ENCODE peak calls at places on chromosomes 4 and X, in eight cellular contexts. K is endothelial cell of umbilical vein, V is fibroblast of lung, M is GM23248, U is HCT116, J is trophoblast cell, E is mesendoderm, T is GM12878. X is an unnamed sample.

GRCh38 chr4:36446275-36446674 is 164.9 kb downstream of the DTHD1 start:
- DNase-seq in K (no peak), V (no peak), M (no peak), U (no peak), J (no peak), E (no peak), T (no peak), X (no peak)

GRCh38 chrX:53882331-53882730 is 161.9 kb downstream of the PHF8 start:
- DNase-seq in K (no peak), V (peak; percentile 79), M (peak; percentile 13), U (no peak), J (peak; percentile 73), E (peak; percentile 68), T (no peak), X (no peak)

GRCh38 chr4:143406523-143406922 is 69.8 kb downstream of the GAB1 start:
- DNase-seq in K (peak; percentile 94), V (peak; percentile 96), M (peak; percentile 36), U (no peak), J (no peak), E (no peak), T (no peak), X (peak; percentile 60)

GRCh38 chr4:126727461-126727860 is 905.3 kb upstream of the INTU start:
- DNase-seq in K (peak; percentile 52), V (peak; percentile 28), M (peak; percentile 44), U (no peak), J (no peak), E (no peak), T (no peak), X (no peak)

GRCh38 chr4:94551616-94552564 is 100.1 kb downstream of the PDLIM5 start:
- DNase-seq in K (peak; percentile 91), V (peak; percentile 48), M (peak; percentile 51), U (no peak), J (no peak), E (no peak), T (no peak), X (no peak)

GRCh38 chrX:39456894-39457600 is 640.7 kb downstream of the BCOR start:
- DNase-seq in K (no peak), V (no peak), M (peak; percentile 8), U (no peak), J (no peak), E (no peak), T (no peak), X (no peak)

GRCh38 chrX:56764153-56764974 is 35.3 kb downstream of the NBDY start:
- DNase-seq in K (peak; percentile 64), V (peak; percentile 76), M (peak; percentile 75), U (peak; percentile 19), J (peak; percentile 93), E (peak; percentile 78), T (peak; percentile 99), X (peak; percentile 89)

GRCh38 chr4:64682481-64682880 is 273.2 kb upstream of the TECRL start:
- DNase-seq in K (no peak), V (no peak), M (no peak), U (no peak), J (no peak), E (no peak), T (no peak), X (no peak)

GRCh38 chrX:56564921-56565861 is 1.8 kb downstream of the UBQLN2 start:
- DNase-seq in K (no peak), V (no peak), M (peak; percentile 45), U (no peak), J (peak; percentile 66), E (peak; percentile 7), T (no peak), X (peak; percentile 21)

GRCh38 chrX:66728818-66729271 is 90.0 kb upstream of the EDA2R start:
- DNase-seq in K (peak; percentile 39), V (peak; percentile 33), M (peak; percentile 83), U (no peak), J (peak; percentile 61), E (peak; percentile 76), T (no peak), X (peak; percentile 62)

GRCh38 chrX:151729056-151729725 is 5.4 kb upstream of the CNGA2 start:
- DNase-seq in K (no peak), V (no peak), M (no peak), U (no peak), J (no peak), E (no peak), T (no peak), X (no peak)

GRCh38 chrX:68872171-68872570 is 43.4 kb downstream of the EFNB1 start:
- DNase-seq in K (no peak), V (no peak), M (no peak), U (no peak), J (no peak), E (no peak), T (no peak), X (peak; percentile 48)

GRCh38 chr4:73250642-73251041 is 8.0 kb downstream of the ANKRD17 start:
- DNase-seq in K (no peak), V (no peak), M (no peak), U (no peak), J (no peak), E (no peak), T (no peak), X (no peak)

GRCh38 chrX:77617206-77617605 is 168.8 kb downstream of the ATRX start:
- DNase-seq in K (no peak), V (no peak), M (no peak), U (no peak), J (no peak), E (no peak), T (no peak), X (no peak)

GRCh38 chr4:78971326-78971725 is 32.1 kb upstream of the PAQR3 start:
- DNase-seq in K (no peak), V (no peak), M (peak; percentile 1), U (no peak), J (no peak), E (no peak), T (no peak), X (no peak)

GRCh38 chr4:105902550-105903262 is 7.4 kb downstream of the NPNT start:
- DNase-seq in K (no peak), V (no peak), M (no peak), U (no peak), J (no peak), E (no peak), T (no peak), X (no peak)

DNA sequence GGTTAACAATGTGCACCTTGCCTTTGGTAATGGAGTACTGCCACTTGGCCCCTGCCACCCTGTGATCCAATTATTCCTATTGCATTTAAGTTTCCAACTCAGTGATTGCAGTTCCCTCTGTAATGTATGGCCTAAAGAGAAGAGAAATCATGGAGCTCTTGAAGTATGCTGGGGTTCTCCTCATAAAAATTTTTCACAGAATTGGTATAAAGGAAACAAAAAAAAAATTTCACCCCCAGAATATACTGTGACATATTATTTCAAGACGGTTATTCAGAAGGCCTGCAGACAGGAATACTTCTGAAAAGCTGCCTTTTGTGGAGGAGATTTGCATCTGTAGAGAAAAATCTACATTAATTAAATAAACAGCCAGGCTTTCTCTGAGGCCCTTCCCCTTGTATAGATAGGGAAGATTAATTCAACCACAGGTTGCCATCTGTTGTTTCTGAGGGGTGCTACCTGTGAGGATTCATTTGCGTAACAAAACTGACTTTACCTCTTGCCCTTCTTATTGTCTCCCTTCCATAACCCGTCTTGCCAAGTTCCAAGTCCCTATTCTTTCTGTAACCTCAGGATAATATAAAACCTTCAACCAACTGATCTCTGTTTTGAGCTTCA is 94.8 kb upstream of the LANCL3 start:
- DNase-seq in K (no peak), V (no peak), M (no peak), U (no peak), J (no peak), E (no peak), T (no peak), X (no peak)
- H3K9ac ChIP-seq in K (no peak overlapping the region), V (no peak overlapping the region), M (no peak overlapping the region), U (no peak overlapping the region), J (no peak overlapping the region), E (no peak overlapping the region), T (no peak overlapping the region), X (no peak overlapping the region)

GRCh38 chrX:104135677-104136076 is 21.1 kb downstream of the SLC25A53 start:
- DNase-seq in K (no peak), V (peak; percentile 22), M (no peak), U (no peak), J (no peak), E (no peak), T (no peak), X (no peak)
- H3K36me3 ChIP-seq in K (no peaks in the 10 kb centered on the region), V (no peaks in the 10 kb centered on the region), M (no peaks in the 10 kb centered on the region), U (no peaks in the 10 kb centered on the region), J (peaks cover 2% of the 10 kb centered on the region), E (no peaks in the 10 kb centered on the region), T (no peaks in the 10 kb centered on the region), X (no peaks in the 10 kb centered on the region)

GRCh38 chrX:30787012-30787411 is 102.0 kb downstream of the TAB3 start:
- DNase-seq in K (no peak), V (no peak), M (no peak), U (no peak), J (no peak), E (no peak), T (no peak), X (no peak)

GRCh38 chrX:30794497-30794896 is 94.6 kb downstream of the TAB3 start:
- DNase-seq in K (no peak), V (no peak), M (no peak), U (no peak), J (no peak), E (no peak), T (no peak), X (no peak)

GRCh38 chrX:30793075-30793766 is 95.8 kb downstream of the TAB3 start:
- DNase-seq in K (no peak), V (no peak), M (no peak), U (no peak), J (no peak), E (no peak), T (no peak), X (no peak)

GRCh38 chrX:30793767-30794103 is 95.3 kb downstream of the TAB3 start:
- DNase-seq in K (no peak), V (no peak), M (no peak), U (no peak), J (no peak), E (no peak), T (no peak), X (no peak)

GRCh38 chrX:30791296-30792278 is 97.5 kb downstream of the TAB3 start:
- DNase-seq in K (no peak), V (no peak), M (no peak), U (no peak), J (no peak), E (no peak), T (no peak), X (no peak)
- H3K9ac ChIP-seq in K (no peak overlapping the region), V (no peak overlapping the region), M (no peak overlapping the region), U (no peak overlapping the region), J (no peak overlapping the region), E (no peak overlapping the region), T (no peak overlapping the region), X (no peak overlapping the region)

DNA sequence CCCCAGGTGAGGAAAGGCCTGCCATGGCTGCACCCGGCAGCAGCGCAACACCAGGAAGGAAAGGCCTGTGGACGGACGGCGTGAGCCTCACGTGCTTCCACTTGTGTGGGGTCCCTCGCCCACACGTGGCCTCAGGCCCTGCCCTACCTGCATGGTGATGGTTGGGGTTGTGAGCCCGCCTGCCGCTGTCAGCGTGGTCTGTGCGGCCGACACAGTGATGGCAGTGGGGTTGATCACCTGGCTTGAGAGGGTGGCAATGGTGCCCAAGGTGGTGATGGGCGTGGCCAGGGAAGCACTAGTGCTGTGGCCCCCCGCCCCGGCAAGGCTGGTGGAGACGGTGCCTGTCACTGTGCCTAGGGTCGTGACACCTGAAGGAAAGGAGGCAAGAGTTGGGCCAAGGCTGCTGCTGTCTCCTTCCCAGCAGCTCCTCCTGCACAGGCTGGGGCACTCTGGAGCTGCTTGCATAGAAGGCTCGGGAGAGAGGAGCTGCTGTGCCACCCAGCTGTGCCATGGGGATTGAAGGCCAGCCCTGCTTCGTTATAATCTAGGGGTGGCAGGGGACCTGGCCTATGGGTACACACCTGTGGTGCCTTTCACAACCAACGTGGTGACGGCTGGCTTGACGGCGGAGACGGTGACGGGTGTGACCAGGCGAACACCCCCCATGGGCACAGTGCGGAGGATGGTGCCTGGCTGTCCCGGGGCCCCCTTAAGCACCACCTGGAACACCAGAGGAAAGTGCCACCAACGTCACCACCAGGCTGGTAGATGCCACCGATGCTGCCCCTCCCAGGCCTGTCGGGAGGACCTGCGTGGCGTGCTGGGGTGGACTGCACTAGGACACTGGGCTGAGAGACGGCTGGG is 11.8 kb upstream of the RENBP start:
- DNase-seq in K (no peak), V (no peak), M (no peak), U (no peak), J (no peak), E (no peak), T (no peak), X (no peak)
- H3K36me3 ChIP-seq in K (peaks cover 19% of the 10 kb centered on the region), V (peaks cover 60% of the 10 kb centered on the region), M (no peaks in the 10 kb centered on the region), U (peaks cover 16% of the 10 kb centered on the region), J (peaks cover 98% of the 10 kb centered on the region), E (peaks cover 15% of the 10 kb centered on the region), T (peaks cover 78% of the 10 kb centered on the region), X (peaks cover 21% of the 10 kb centered on the region)

X was measured in colonic mucosa.